ENCODE peak calls at places on chromosomes 7 and 10, in four cellular contexts. U is G401; P is activated CD4-positive, alpha-beta T cell treated with anti-CD3 and anti-CD28 coated beads, Interleukin-2, amount 10 ng/mL, durations not matched to agents 7 days and 5 days; Q is stimulated activated naive CD4-positive, alpha-beta T cell. I is an unnamed sample.

GRCh38 chr10:102208311-102209035 is 17.6 kb upstream of the ELOVL3 start:
- DNase-seq in U (no peak), P (no peak), Q (no peak), I (no peak)

GRCh38 chr10:62719058-62719457 is 85.5 kb upstream of the ADO start:
- DNase-seq in U (no peak), P (no peak), Q (no peak), I (no peak)

GRCh38 chr7:156180451-156181229 is 368.4 kb upstream of the SHH start:
- DNase-seq in Q (no peak), P (no peak), U (no peak), I (no peak)

GRCh38 chr10:86363184-86363832 is 3.3 kb downstream of the GRID1 start:
- DNase-seq in P (no peak), U (no peak), Q (no peak), I (no peak)

GRCh38 chr10:129841590-129841989 is 122.5 kb downstream of the EBF3 start:
- DNase-seq in Q (no peak), U (no peak), P (no peak), I (no peak)

GRCh38 chr7:112204072-112204775 is 2.0 kb downstream of the DOCK4 start:
- DNase-seq in U (peak), Q (no peak), P (peak), I (peak)

GRCh38 chr7:4190021-4190981 is 491.8 kb upstream of the FOXK1 start:
- DNase-seq in Q (no peak), P (no peak), U (no peak), I (no peak)

GRCh38 chr7:4733936-4734528 is 41.4 kb upstream of the AP5Z1 start:
- DNase-seq in Q (peak), P (peak), U (no peak), I (no peak)

GRCh38 chr10:1474376-1475094 is 262.8 kb downstream of the ADARB2 start:
- DNase-seq in Q (no peak), U (no peak), P (no peak), I (no peak)

GRCh38 chr7:77538186-77538907 is 1.3 kb downstream of the PTPN12 start:
- DNase-seq in P (no peak), Q (no peak), U (peak), I (peak)

GRCh38 chr10:133373104-133373624 is at the start of gene ECHS1:
- DNase-seq in U (peak), P (peak), Q (peak), I (peak)

GRCh38 chr7:96949766-96950165 is 55.6 kb upstream of the DLX6 start:
- DNase-seq in U (no peak), P (no peak), Q (no peak), I (no peak)

GRCh38 chr7:122143376-122143750 is 686 bp downstream of the AASS start:
- DNase-seq in Q (peak), P (no peak), U (no peak), I (no peak)

GRCh38 chr7:56046728-56047445 is 4.4 kb downstream of the PSPH start:
- DNase-seq in U (no peak), P (no peak), Q (no peak), I (no peak)

GRCh38 chr7:20791523-20791879 is 4.8 kb upstream of the SP8 start:
- DNase-seq in Q (no peak), P (no peak), U (no peak), I (no peak)

GRCh38 chr10:63206997-63207952 is 74.1 kb downstream of the NRBF2 start:
- DNase-seq in P (no peak), U (peak), Q (no peak), I (peak)

GRCh38 chr10:30055094-30055701 is 4.2 kb downstream of the JCAD start:
- DNase-seq in Q (no peak), U (no peak), P (no peak), I (no peak)

I was measured in cerebellar cortex.